ENCODE peak calls at places on chromosome 22, in six cellular contexts. One of them, this sample, is unnamed.

GRCh38 chr22:39098026-39098425 is 982 bp downstream of the APOBEC3H start:
- DNase-seq in activated T-cell treated with anti-CD3 and anti-CD28 coated beads for 24 hours: no peak
- DNase-seq in LoVo: no peak
- DNase-seq in mesothelial cell of epicardium: no peak
- DNase-seq in DMS153: no peak
- DNase-seq in stomach: no peak
- DNase-seq in this sample: no peak

GRCh38 chr22:32473388-32473952 is 1.1 kb upstream of the FBXO7 start:
- DNase-seq in activated T-cell treated with anti-CD3 and anti-CD28 coated beads for 24 hours: no peak
- DNase-seq in LoVo: peak
- DNase-seq in mesothelial cell of epicardium: no peak
- DNase-seq in DMS153: peak
- DNase-seq in stomach: no peak
- DNase-seq in this sample: no peak

GRCh38 chr22:47276219-47276843 is 513.9 kb downstream of the TBC1D22A start:
- DNase-seq in activated T-cell treated with anti-CD3 and anti-CD28 coated beads for 24 hours: no peak
- DNase-seq in LoVo: no peak
- DNase-seq in mesothelial cell of epicardium: no peak
- DNase-seq in DMS153: no peak
- DNase-seq in stomach: no peak
- DNase-seq in this sample: no peak

GRCh38 chr22:25702046-25702445 is 39.9 kb upstream of the MYO18B start:
- DNase-seq in activated T-cell treated with anti-CD3 and anti-CD28 coated beads for 24 hours: no peak
- DNase-seq in LoVo: peak
- DNase-seq in mesothelial cell of epicardium: no peak
- DNase-seq in DMS153: no peak
- DNase-seq in stomach: no peak
- DNase-seq in this sample: no peak

GRCh38 chr22:28883917-28884753 is 763 bp downstream of the ZNRF3 start:
- DNase-seq in activated T-cell treated with anti-CD3 and anti-CD28 coated beads for 24 hours: no peak
- DNase-seq in LoVo: peak
- DNase-seq in mesothelial cell of epicardium: peak
- DNase-seq in DMS153: no peak
- DNase-seq in stomach: peak
- DNase-seq in this sample: no peak

GRCh38 chr22:20052309-20053250 is 27.5 kb upstream of the DGCR8 start:
- DNase-seq in activated T-cell treated with anti-CD3 and anti-CD28 coated beads for 24 hours: no peak
- DNase-seq in LoVo: no peak
- DNase-seq in mesothelial cell of epicardium: no peak
- DNase-seq in DMS153: no peak
- DNase-seq in stomach: peak
- DNase-seq in this sample: no peak

GRCh38 chr22:24265734-24266133 is 4.9 kb upstream of the SPECC1L start:
- DNase-seq in activated T-cell treated with anti-CD3 and anti-CD28 coated beads for 24 hours: no peak
- DNase-seq in LoVo: no peak
- DNase-seq in mesothelial cell of epicardium: no peak
- DNase-seq in DMS153: no peak
- DNase-seq in stomach: no peak
- DNase-seq in this sample: no peak

GRCh38 chr22:49297286-49297870 is 530.3 kb downstream of the BRD1 start:
- DNase-seq in activated T-cell treated with anti-CD3 and anti-CD28 coated beads for 24 hours: no peak
- DNase-seq in LoVo: no peak
- DNase-seq in mesothelial cell of epicardium: peak
- DNase-seq in DMS153: no peak
- DNase-seq in stomach: peak
- DNase-seq in this sample: no peak

GRCh38 chr22:34798605-34799004 is 267.4 kb upstream of the ISX start:
- DNase-seq in activated T-cell treated with anti-CD3 and anti-CD28 coated beads for 24 hours: no peak
- DNase-seq in LoVo: no peak
- DNase-seq in mesothelial cell of epicardium: no peak
- DNase-seq in DMS153: no peak
- DNase-seq in stomach: no peak
- DNase-seq in this sample: no peak

This sample was measured in NCI-H774.